ENCODE peak calls at places on chromosomes 2 and 18, in five cellular contexts. S, U, F, P and R are unnamed samples.

GRCh38 chr2:105748564-105748963 is 3.9 kb downstream of the NCK2 start:
- DNase-seq in S (no peak), U (no peak), F (no peak), P (no peak), R (no peak)

GRCh38 chr2:232875256-232876070 is 5.4 kb downstream of the SNORC start:
- DNase-seq in S (no peak), U (no peak), F (peak), P (no peak), R (no peak)

GRCh38 chr18:30806823-30807222 is 235.7 kb downstream of the DSC3 start:
- DNase-seq in S (no peak), U (no peak), F (no peak), P (no peak), R (no peak)

GRCh38 chr2:239828192-239828972 is 196.8 kb downstream of the NDUFA10 start:
- DNase-seq in S (no peak), U (no peak), F (peak), P (no peak), R (no peak)

GRCh38 chr2:1282552-1282951 is 130.7 kb upstream of the TPO start:
- DNase-seq in S (no peak), U (no peak), F (peak), P (peak), R (no peak)

GRCh38 chr2:232377841-232378734 is 463 bp upstream of the ALPP start:
- DNase-seq in S (no peak), U (no peak), F (no peak), P (no peak), R (no peak)

GRCh38 chr2:379778-380177 is 91.9 kb upstream of the ALKAL2 start:
- DNase-seq in S (no peak), U (no peak), F (no peak), P (no peak), R (no peak)

GRCh38 chr2:195486987-195487644 is 169.9 kb upstream of the SLC39A10 start:
- DNase-seq in S (no peak), U (no peak), F (no peak), P (peak), R (no peak)

GRCh38 chr18:2723207-2723606 is 67.7 kb downstream of the SMCHD1 start:
- DNase-seq in S (no peak), U (no peak), F (no peak), P (no peak), R (no peak)

GRCh38 chr2:68253211-68254068 is 1.1 kb upstream of the PPP3R1 start:
- DNase-seq in S (no peak), U (no peak), F (peak), P (no peak), R (peak)

GRCh38 chr2:180203972-180204371 is 196.9 kb upstream of the CWC22 start:
- DNase-seq in S (no peak), U (no peak), F (no peak), P (no peak), R (no peak)

GRCh38 chr2:236342507-236342906 is 78.3 kb upstream of the ASB18 start:
- DNase-seq in S (no peak), U (no peak), F (no peak), P (no peak), R (no peak)

GRCh38 chr2:122528061-122528460 is 772.6 kb downstream of the TSN start:
- DNase-seq in S (no peak), U (no peak), F (no peak), P (no peak), R (no peak)

GRCh38 chr18:63320690-63321265 is 1.2 kb upstream of the BCL2 start:
- DNase-seq in S (no peak), U (no peak), F (peak), P (peak), R (peak)

GRCh38 chr2:168607992-168608391 is 151.9 kb downstream of the CERS6 start:
- DNase-seq in S (no peak), U (no peak), F (no peak), P (no peak), R (no peak)

DNA sequence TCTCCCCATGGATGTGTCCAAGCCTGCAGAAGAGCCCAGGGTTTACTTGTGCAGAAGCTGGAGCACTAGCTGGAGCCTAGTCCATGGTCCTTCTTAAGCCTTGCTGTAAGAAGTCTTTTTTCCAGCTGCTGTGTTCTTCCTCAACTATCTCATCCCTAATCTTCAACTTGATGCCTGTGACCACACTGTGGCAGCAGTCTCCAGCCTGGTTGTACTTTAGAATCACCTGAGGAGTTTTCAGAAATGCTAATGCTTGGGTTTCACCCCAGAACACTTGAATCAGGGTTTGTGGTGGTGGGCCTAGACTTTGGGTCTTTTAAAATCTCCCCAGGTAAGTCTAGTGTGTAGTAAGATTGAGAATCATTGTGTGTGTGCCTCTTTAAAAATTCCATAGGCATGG is 173.6 kb downstream of the ADCYAP1 start:
- DNase-seq in S (no peak), U (no peak), F (no peak), P (no peak), R (no peak)
- TF ChIP-seq USF2 in S (no peak), U (no peak), F (no peak), P (no peak), R (no peak)

GRCh38 chr18:73987247-73987980 is 160.2 kb downstream of the FBXO15 start:
- DNase-seq in S (no peak), U (no peak), F (no peak), P (no peak), R (no peak)
- TF ChIP-seq RAD21 in S (no peak), U (no peak), F (no peak), P (no peak), R (no peak)

DNA sequence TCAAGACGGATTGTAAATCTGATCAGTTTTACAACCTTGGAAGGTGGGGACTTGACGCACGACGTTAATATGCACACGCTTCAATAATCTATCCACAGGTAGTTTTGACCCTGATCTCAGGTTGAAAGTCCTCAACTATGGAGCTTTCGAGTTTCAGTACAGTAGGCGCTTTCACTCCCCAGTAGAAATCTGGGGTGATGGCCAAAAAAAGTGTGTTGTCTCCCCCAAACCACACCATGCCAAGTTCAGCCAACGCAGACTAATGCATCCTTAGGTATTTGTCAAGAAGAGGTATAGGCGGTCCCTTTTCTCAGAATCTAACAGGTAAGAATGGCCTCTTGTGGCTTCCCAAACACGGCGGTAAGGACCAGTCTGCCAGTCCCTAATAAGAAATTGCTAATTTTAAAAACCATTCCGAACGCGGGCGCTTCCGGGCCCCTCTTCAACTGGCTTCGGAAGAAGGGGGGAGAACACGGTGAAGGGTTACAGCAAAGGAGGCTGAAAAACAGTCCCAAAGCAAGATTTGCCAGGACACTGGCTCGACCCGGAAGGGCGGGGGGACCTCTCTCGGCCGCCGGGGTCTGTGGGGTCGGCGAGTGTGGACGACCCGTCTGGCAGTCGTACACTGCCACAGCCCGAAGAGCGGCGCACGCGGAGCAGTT is 661 bp downstream of the FAM210A start:
- DNase-seq in S (no peak), U (no peak), F (no peak), P (no peak), R (peak)
- TF ChIP-seq TAF1 in S (no peak), U (no peak), F (no peak), P (no peak), R (no peak)

GRCh38 chr2:23412556-23413155 is 27.7 kb downstream of the KLHL29 start:
- DNase-seq in S (no peak), U (no peak), F (no peak), P (no peak), R (no peak)
- TF ChIP-seq USF2 in S (no peak), U (no peak), F (no peak), P (no peak), R (no peak)

GRCh38 chr2:12169060-12169406 is 422.6 kb downstream of the LPIN1 start:
- DNase-seq in S (no peak), U (no peak), F (no peak), P (no peak), R (no peak)
- TF ChIP-seq RAD21 in S (no peak), U (no peak), F (no peak), P (no peak), R (no peak)

DNA sequence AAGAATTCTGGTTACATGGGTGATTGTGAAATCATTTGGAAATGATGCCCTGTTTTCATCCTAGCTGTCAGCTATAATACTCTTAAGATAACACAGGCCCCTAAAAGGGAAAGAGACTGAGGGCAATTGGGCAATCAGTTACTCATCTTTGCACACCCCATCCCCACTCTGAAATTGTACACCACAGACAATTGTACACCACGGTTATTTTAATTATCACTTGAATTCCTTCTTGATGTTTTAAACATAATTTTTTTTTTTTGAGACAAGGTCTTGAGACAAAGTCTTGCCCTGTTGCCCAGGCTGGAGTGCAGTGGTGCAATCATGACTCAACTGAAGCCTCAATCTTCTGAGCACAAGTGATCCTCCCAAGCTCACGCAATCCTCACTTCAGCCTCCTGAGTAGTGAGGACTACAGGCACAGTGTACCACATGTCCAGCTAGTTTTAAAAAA is 862.4 kb upstream of the ACVR2A start:
- DNase-seq in S (no peak), U (no peak), F (no peak), P (no peak), R (no peak)
- TF ChIP-seq TAF1 in S (no peak), U (no peak), F (no peak), P (no peak), R (no peak)

GRCh38 chr18:48798334-48799197 is 152.2 kb downstream of the SMAD7 start:
- DNase-seq in S (no peak), U (no peak), F (no peak), P (no peak), R (no peak)
- TF ChIP-seq USF2 in S (no peak), U (no peak), F (no peak), P (no peak), R (no peak)

DNA sequence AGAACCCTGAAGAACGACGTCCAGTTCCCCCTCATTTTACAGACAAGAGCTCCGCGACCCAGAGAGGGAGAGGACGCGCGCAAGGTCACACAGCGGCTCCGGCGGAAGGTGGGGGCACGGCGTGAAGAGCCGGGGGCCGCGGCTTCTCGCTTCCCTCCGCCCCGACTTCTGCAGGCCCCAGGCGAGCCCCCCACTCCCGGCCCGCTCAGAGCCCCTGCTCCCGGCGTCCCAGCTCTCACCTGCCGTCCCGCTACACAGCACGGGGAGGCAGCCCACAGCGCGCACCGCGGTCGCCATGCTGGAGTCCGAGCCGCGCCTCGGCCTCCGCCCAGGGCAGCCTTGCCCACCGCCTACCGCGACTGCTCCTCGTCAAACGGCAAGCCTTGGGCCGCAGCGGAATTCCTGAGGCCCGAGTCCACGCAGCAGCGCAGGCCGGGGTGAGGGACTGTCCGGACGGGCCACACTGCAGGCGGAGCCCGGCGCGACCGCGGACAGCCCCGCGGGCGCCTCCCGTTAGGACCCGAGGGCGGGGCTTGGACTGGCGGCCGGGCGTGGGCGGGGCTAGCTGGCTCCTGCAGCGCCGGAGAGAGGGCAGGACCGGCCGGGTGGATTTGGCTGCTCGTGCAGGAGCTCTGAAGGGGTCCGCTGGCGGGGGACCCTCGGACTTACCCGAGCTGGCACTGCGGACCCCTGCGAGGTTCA is at the start of gene MRPS5:
- DNase-seq in S (peak), U (no peak), F (peak), P (peak), R (peak)
- TF ChIP-seq RAD21 in S (no peak), U (no peak), F (no peak), P (no peak), R (peak)

DNA sequence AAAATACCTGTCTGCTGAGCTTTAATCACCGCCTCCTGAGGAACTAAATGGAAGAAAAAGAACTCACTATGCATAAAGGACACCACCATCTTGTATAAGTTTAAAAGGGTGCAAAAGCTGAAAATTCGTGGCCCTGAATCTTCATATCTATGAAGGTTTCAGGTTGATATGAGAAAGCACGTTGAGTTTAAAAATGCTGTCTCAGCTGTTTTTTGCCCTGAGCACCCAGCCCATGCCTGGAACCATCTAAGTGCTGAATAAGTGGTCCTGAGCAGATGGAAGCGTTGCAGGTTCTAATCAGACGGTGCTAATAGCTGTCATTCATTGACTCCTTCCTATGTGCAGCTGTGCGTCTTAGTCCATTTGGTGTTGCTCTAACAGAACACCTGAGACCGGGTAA is 467.4 kb downstream of the EIPR1 start:
- DNase-seq in S (no peak), U (no peak), F (no peak), P (no peak), R (no peak)
- TF ChIP-seq TAF1 in S (no peak), U (no peak), F (no peak), P (no peak), R (no peak)

DNA sequence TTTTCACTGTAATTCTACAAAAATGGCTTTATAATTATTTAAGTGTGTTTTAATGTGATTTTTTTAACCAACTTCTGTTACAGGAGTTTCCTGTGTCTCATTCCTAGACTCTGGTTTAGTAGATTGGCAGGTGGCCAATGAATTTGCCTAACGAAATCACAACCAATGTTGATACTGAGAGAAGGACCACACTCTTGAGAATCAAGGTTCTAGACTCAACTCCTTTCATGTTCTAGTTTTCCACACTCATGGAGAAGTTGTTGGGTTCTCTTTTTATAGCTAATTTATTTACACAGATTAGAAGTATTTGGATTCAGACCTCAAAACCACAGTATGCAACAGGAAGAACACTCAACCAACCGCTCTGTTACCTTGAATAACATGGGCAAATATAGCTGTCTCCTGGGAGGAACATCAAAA is 22.6 kb upstream of the USP34 start:
- DNase-seq in S (no peak), U (no peak), F (peak), P (no peak), R (no peak)
- TF ChIP-seq USF2 in S (no peak), U (no peak), F (no peak), P (no peak), R (no peak)